ENCODE peak calls at places on chromosomes 7 and 10, in ten cellular contexts. O is astrocyte of the cerebellum, N is colonic mucosa, J is kidney epithelial cell, R is H9, A is fibroblast of pulmonary artery, G is lung, M is endothelial cell, C is GM13977, B is AG10803. U is an unnamed sample.

GRCh38 chr10:97163646-97164535 is 21.9 kb downstream of the SLIT1 start:
- DNase-seq in J (no peak), A (no peak), M (no peak), G (no peak), C (no peak), R (no peak), O (no peak), N (no peak), B (no peak), U (no peak)

GRCh38 chr10:12466701-12467100 is 117.4 kb downstream of the CAMK1D start:
- DNase-seq in G (no peak), J (no peak), C (no peak), O (no peak), M (no peak), R (no peak), A (no peak), N (no peak), B (no peak), U (no peak)

GRCh38 chr10:86536294-86536861 is 14.8 kb upstream of the WAPL start:
- DNase-seq in O (no peak), N (no peak), C (peak; percentile 56), G (no peak), B (no peak), A (no peak), M (no peak), J (no peak), R (peak; percentile 64), U (no peak)

GRCh38 chr7:94069154-94069739 is 65.1 kb upstream of the BET1 start:
- DNase-seq in R (no peak), O (no peak), A (no peak), M (no peak), B (no peak), J (no peak), C (peak; percentile 12), N (no peak), G (no peak), U (no peak)

GRCh38 chr10:123393170-123393569 is 239.0 kb downstream of the BUB3 start:
- DNase-seq in C (no peak), R (no peak), N (no peak), B (no peak), O (no peak), A (no peak), G (no peak), J (no peak), M (no peak), U (no peak)

GRCh38 chr10:61760943-61761824 is 98.5 kb downstream of the CABCOCO1 start:
- DNase-seq in R (no peak), J (peak; percentile 61), N (no peak), C (no peak), M (no peak), A (peak; percentile 50), B (peak; percentile 74), O (peak; percentile 60), G (no peak), U (no peak)

GRCh38 chr7:34073676-34074075 is 168.3 kb downstream of the BMPER start:
- DNase-seq in O (no peak), R (no peak), C (no peak), A (peak; percentile 56), M (no peak), B (peak; percentile 82), N (no peak), G (no peak), J (no peak), U (no peak)

GRCh38 chr7:152050547-152050971 is 25.1 kb downstream of the GALNT11 start:
- DNase-seq in N (no peak), M (no peak), O (peak; percentile 65), B (peak; percentile 72), J (no peak), R (no peak), A (peak; percentile 50), C (no peak), G (no peak), U (no peak)

GRCh38 chr10:10526846-10527245 is 490.8 kb upstream of the CELF2 start:
- DNase-seq in R (no peak), O (no peak), A (no peak), J (no peak), B (no peak), C (no peak), M (no peak), N (no peak), G (no peak), U (peak; percentile 53)

GRCh38 chr7:3289996-3290395 is 11.1 kb upstream of the SDK1 start:
- DNase-seq in B (no peak), A (peak; percentile 40), J (peak; percentile 52), N (no peak), R (no peak), O (peak; percentile 74), G (no peak), M (no peak), C (no peak), U (no peak)

GRCh38 chr10:127612-128432 is 7.4 kb upstream of the ZMYND11 start:
- DNase-seq in N (no peak), O (no peak), G (no peak), R (no peak), A (no peak), B (no peak), J (no peak), M (peak; percentile 18), C (peak; percentile 47), U (no peak)

GRCh38 chr7:108094933-108095710 is 35.0 kb downstream of the LAMB4 start:
- DNase-seq in G (peak; percentile 43), B (peak; percentile 89), J (peak; percentile 82), C (no peak), O (peak; percentile 93), N (peak; percentile 77), M (no peak), A (peak; percentile 96), R (no peak), U (no peak)

GRCh38 chr7:47067215-47067614 is 514.7 kb downstream of the TNS3 start:
- DNase-seq in N (no peak), J (no peak), A (no peak), R (no peak), C (no peak), B (no peak), G (no peak), M (no peak), O (no peak), U (peak; percentile 64)

GRCh38 chr7:4809091-4809591 is 33.7 kb downstream of the AP5Z1 start:
- DNase-seq in R (peak; percentile 24), B (no peak), C (peak; percentile 67), G (no peak), N (no peak), O (no peak), M (no peak), J (no peak), A (no peak), U (no peak)

GRCh38 chr10:1363466-1364121 is 307.4 kb downstream of the WDR37 start:
- DNase-seq in A (no peak), R (no peak), G (no peak), N (peak; percentile 5), O (no peak), B (no peak), C (no peak), M (no peak), J (no peak), U (peak; percentile 64)

GRCh38 chr7:30800785-30801252 is 29.6 kb downstream of the MINDY4 start:
- DNase-seq in A (peak; percentile 90), N (peak; percentile 61), C (peak; percentile 80), B (peak; percentile 88), J (no peak), O (peak; percentile 82), M (peak; percentile 58), G (peak; percentile 65), R (peak; percentile 56), U (peak; percentile 95)

GRCh38 chr10:106506509-106507265 is 657.8 kb downstream of the SORCS1 start:
- DNase-seq in R (no peak), O (no peak), M (no peak), J (no peak), C (no peak), A (peak; percentile 58), N (no peak), B (no peak), G (no peak), U (no peak)

GRCh38 chr10:70191161-70191770 is 21.0 kb upstream of the SAR1A start:
- DNase-seq in A (peak; percentile 71), R (no peak), J (no peak), M (no peak), O (no peak), G (no peak), C (no peak), N (no peak), B (no peak), U (no peak)

GRCh38 chr7:3927446-3928110 is 626.5 kb downstream of the SDK1 start:
- DNase-seq in R (no peak), J (no peak), O (peak; percentile 81), A (no peak), B (no peak), C (no peak), M (no peak), N (no peak), G (no peak), U (no peak)

GRCh38 chr10:73601486-73601921 is 10.4 kb upstream of the USP54 start:
- DNase-seq in N (peak; percentile 88), R (peak; percentile 43), B (no peak), G (peak; percentile 59), A (no peak), C (no peak), J (peak; percentile 95), O (no peak), M (no peak), U (no peak)

GRCh38 chr7:19362099-19362498 is 216.9 kb upstream of the FERD3L start:
- DNase-seq in G (no peak), J (no peak), O (no peak), M (no peak), C (no peak), A (peak; percentile 38), R (no peak), N (no peak), B (peak; percentile 52), U (no peak)

GRCh38 chr7:142478479-142479220 is 220.8 kb upstream of the PRSS58 start:
- DNase-seq in J (no peak), M (peak; percentile 31), O (no peak), G (no peak), A (peak; percentile 65), B (peak; percentile 68), C (peak; percentile 27), R (no peak), N (peak; percentile 58), U (no peak)
- TF ChIP-seq CTCF in J (peak; percentile 60), M (peak; percentile 77), O (peak; percentile 76), G (peak; percentile 47), A (peak; percentile 67), B (peak; percentile 74), C (peak; percentile 74), R (peak; percentile 78), N (peak; percentile 66), U (peak; percentile 49)

GRCh38 chr10:111207525-111207924 is 130.7 kb downstream of the ADRA2A start:
- DNase-seq in A (no peak), C (no peak), B (no peak), N (peak; percentile 71), G (no peak), M (no peak), R (no peak), O (no peak), J (no peak), U (peak; percentile 72)
- TF ChIP-seq CTCF in A (no peak), C (peak; percentile 55), B (no peak), N (peak; percentile 40), G (no peak), M (no peak), R (peak; percentile 72), O (no peak), J (no peak), U (no peak)

GRCh38 chr7:142319970-142320369 is 62.1 kb upstream of the PRSS58 start:
- DNase-seq in J (no peak), C (no peak), R (peak; percentile 70), G (no peak), M (peak; percentile 35), A (no peak), O (no peak), N (no peak), B (no peak), U (no peak)
- TF ChIP-seq CTCF in J (peak; percentile 39), C (peak; percentile 44), R (peak; percentile 77), G (no peak), M (peak; percentile 30), A (no peak), O (peak; percentile 33), N (no peak), B (no peak), U (no peak)

GRCh38 chr10:31318854-31319601 is at the start of gene ZEB1:
- DNase-seq in G (peak; percentile 87), M (peak; percentile 81), O (peak; percentile 89), A (peak; percentile 97), N (peak; percentile 88), R (peak; percentile 91), C (peak; percentile 91), B (peak; percentile 91), J (peak; percentile 83), U (peak; percentile 93)
- TF ChIP-seq CTCF in G (no peak), M (peak; percentile 32), O (peak; percentile 58), A (peak; percentile 35), N (no peak), R (peak; percentile 48), C (peak; percentile 45), B (peak; percentile 34), J (peak; percentile 16), U (peak; percentile 51)